ENCODE peak calls at places on chromosomes 2 and 18, in six cellular contexts. F is B cell, D is kidney epithelial cell, P is GM13977, T is fibroblast of villous mesenchyme, G is transverse colon. Y is an unnamed sample.

GRCh38 chr2:28635251-28635650 is 116.4 kb upstream of the PPP1CB start:
- DNase-seq in F (no peak), D (no peak), P (no peak), T (no peak), G (no peak), Y (peak)

GRCh38 chr2:97931851-97932211 is 63.9 kb downstream of the TMEM131 start:
- DNase-seq in F (no peak), D (no peak), P (no peak), T (no peak), G (no peak), Y (no peak)

GRCh38 chr2:119760237-119760807 is 600 bp downstream of the PTPN4 start:
- DNase-seq in F (no peak), D (no peak), P (no peak), T (no peak), G (peak), Y (no peak)

GRCh38 chr2:168178925-168179324 is 68.5 kb downstream of the STK39 start:
- DNase-seq in F (no peak), D (no peak), P (no peak), T (no peak), G (no peak), Y (no peak)

GRCh38 chr2:159614534-159615186 is 1.7 kb downstream of the BAZ2B start:
- DNase-seq in F (no peak), D (no peak), P (no peak), T (peak), G (no peak), Y (no peak)

GRCh38 chr2:224594840-224595239 is 9.7 kb upstream of the CUL3 start:
- DNase-seq in F (no peak), D (no peak), P (no peak), T (no peak), G (no peak), Y (no peak)

GRCh38 chr18:70423988-70424387 is 135.1 kb downstream of the SOCS6 start:
- DNase-seq in F (no peak), D (no peak), P (no peak), T (no peak), G (peak), Y (no peak)

GRCh38 chr2:26772064-26773001 is 8.2 kb downstream of the SLC35F6 start:
- DNase-seq in F (no peak), D (no peak), P (no peak), T (peak), G (peak), Y (peak)

GRCh38 chr2:219987830-219988229 is 360.4 kb downstream of the SLC4A3 start:
- DNase-seq in F (no peak), D (peak), P (no peak), T (peak), G (no peak), Y (no peak)

GRCh38 chr2:135792401-135793152 is 44.4 kb downstream of the LCT start:
- DNase-seq in F (no peak), D (no peak), P (no peak), T (no peak), G (no peak), Y (no peak)

GRCh38 chr2:1743396-1744150 is 742 bp downstream of the PXDN start:
- DNase-seq in F (peak), D (no peak), P (no peak), T (peak), G (no peak), Y (no peak)

GRCh38 chr2:135154962-135155361 is 102.9 kb downstream of the RAB3GAP1 start:
- DNase-seq in F (no peak), D (no peak), P (no peak), T (no peak), G (no peak), Y (no peak)

GRCh38 chr2:26727641-26728561 is 35.4 kb downstream of the KCNK3 start:
- DNase-seq in F (peak), D (no peak), P (no peak), T (no peak), G (no peak), Y (no peak)

GRCh38 chr2:223779877-223780276 is 57.5 kb downstream of the AP1S3 start:
- DNase-seq in F (peak), D (no peak), P (peak), T (no peak), G (no peak), Y (no peak)

GRCh38 chr2:205759286-205759685 is 77.0 kb downstream of the NRP2 start:
- DNase-seq in F (no peak), D (no peak), P (no peak), T (no peak), G (no peak), Y (no peak)

GRCh38 chr2:172012688-172013358 is 13.1 kb downstream of the METAP1D start:
- DNase-seq in F (no peak), D (no peak), P (no peak), T (no peak), G (no peak), Y (no peak)

GRCh38 chr2:7950035-7950612 is 731.7 kb upstream of the ID2 start:
- DNase-seq in F (no peak), D (no peak), P (no peak), T (no peak), G (no peak), Y (no peak)

GRCh38 chr2:3279236-3279960 is 98.2 kb downstream of the EIPR1 start:
- DNase-seq in F (no peak), D (no peak), P (no peak), T (no peak), G (no peak), Y (no peak)

DNA sequence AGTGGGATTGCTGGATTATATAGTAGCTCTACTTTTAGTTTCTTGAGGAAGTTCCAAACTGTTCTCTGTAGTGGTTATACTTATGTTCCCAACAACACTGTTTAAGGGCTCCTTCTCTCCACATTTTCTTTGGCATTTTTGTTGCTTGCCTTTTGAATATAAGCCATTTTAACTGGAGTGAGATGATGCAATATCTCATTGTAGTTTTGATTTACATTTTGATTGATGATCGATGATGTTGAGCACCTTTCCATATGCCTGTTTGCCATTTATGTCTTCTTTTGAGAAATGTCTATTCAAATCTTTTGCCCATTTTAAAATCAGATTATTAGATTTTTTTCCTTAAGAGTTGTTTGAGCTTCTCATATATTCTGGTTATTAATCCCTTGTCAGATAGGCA is 243.3 kb downstream of the PTGR3 start:
- DNase-seq in F (no peak), D (no peak), P (no peak), T (no peak), G (no peak), Y (no peak)
- TF ChIP-seq CTCF in F (no peak), D (no peak), P (no peak), T (no peak), G (no peak), Y (no peak)

GRCh38 chr2:101983928-101984327 is 7.8 kb upstream of the IL1R2 start:
- DNase-seq in F (no peak), D (no peak), P (no peak), T (peak), G (no peak), Y (no peak)
- TF ChIP-seq CTCF in F (no peak), D (peak), P (no peak), T (peak), G (peak), Y (peak)

GRCh38 chr2:197136452-197136851 is 174.1 kb downstream of the ANKRD44 start:
- DNase-seq in F (no peak), D (no peak), P (no peak), T (no peak), G (no peak), Y (no peak)

GRCh38 chr2:197135806-197136205 is 174.8 kb downstream of the ANKRD44 start:
- DNase-seq in F (no peak), D (no peak), P (no peak), T (no peak), G (no peak), Y (no peak)

GRCh38 chr2:197137234-197137633 is 173.3 kb downstream of the ANKRD44 start:
- DNase-seq in F (no peak), D (no peak), P (no peak), T (no peak), G (no peak), Y (peak)

GRCh38 chr2:197131558-197131855 is 179.1 kb downstream of the ANKRD44 start:
- DNase-seq in F (peak), D (no peak), P (peak), T (no peak), G (peak), Y (no peak)

GRCh38 chr2:197134206-197134605 is 176.4 kb downstream of the ANKRD44 start:
- DNase-seq in F (no peak), D (no peak), P (no peak), T (peak), G (no peak), Y (no peak)
- TF ChIP-seq CTCF in F (no peak), D (no peak), P (peak), T (peak), G (no peak), Y (no peak)

DNA sequence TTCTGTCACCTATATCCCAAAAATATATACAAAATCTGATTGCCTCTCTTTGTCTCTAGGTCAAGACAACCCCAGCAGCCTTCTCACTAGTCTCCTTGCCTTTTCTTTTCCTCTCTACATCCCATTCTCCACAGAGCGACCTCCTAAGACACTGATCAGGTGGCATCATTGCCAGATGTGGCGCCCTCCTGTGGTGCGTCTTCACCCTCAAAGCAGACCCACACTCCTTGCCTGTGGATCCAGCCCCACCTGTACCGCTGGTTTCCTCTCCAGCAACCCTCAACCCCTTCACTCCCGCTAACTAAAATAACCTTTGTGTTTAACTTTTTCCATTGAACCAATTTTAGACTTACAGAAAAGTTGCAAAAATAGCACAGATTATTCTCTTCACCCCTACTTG is 273.3 kb downstream of the GLI2 start:
- DNase-seq in F (no peak), D (no peak), P (no peak), T (peak), G (no peak), Y (no peak)
- TF ChIP-seq CTCF in F (no peak), D (peak), P (peak), T (peak), G (no peak), Y (peak)

DNA sequence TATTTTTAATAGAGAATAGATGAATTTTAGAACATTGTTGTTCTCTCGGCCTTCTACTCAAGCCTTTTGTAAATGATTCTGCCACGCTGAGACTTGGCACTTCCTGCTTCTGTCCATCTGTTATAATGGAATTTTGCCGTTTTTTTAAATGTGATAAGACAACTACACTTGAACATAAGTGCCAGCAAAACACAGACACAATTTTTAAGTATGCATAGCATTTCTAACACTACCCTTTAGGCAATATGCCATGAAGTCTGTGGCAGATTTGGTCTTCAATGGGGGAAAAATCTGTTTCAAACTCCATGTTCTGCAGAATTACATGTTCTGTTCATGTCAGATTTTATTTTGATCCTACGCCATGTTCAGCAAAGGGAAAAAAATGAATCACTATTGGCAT is 1170.7 kb upstream of the SLC39A10 start:
- DNase-seq in F (no peak), D (no peak), P (no peak), T (no peak), G (no peak), Y (no peak)
- TF ChIP-seq CTCF in F (no peak), D (no peak), P (no peak), T (no peak), G (no peak), Y (no peak)

DNA sequence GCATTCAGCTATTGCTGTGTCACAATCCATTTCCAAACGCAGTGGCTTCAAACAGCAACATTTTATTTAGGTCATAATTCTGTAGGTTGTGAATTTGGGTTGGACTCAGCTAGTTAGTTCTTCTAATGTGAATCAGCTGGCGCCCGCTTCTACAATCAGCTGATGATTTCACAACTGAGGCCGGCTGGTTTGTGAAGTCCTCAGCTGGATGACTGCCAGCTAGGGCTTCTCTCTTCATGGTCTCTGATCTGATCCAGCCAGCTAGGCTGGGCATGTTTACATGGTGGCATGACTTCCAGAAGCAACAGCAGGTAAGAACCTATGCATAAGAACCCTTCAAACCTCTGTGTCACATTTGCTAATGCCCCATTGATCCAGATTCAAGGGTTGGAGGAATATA is 172.0 kb downstream of the SLC4A10 start:
- DNase-seq in F (no peak), D (no peak), P (no peak), T (peak), G (no peak), Y (peak)
- TF ChIP-seq CTCF in F (no peak), D (no peak), P (no peak), T (no peak), G (no peak), Y (no peak)

Y was measured in retinal pigment epithelial cell.